ENCODE peak calls at places on chromosomes 16 and 17, in four cellular contexts. I is H9, J is H1, P is IMR-90. H is an unnamed sample.

GRCh38 chr17:48868916-48869500 is 23.6 kb upstream of the ATP5MC1 start:
- DNase-seq in I (no peak), P (no peak), J (no peak), H (no peak)

GRCh38 chr17:75854881-75855309 is 240 bp downstream of the WBP2 start:
- DNase-seq in J (no peak), P (no peak), I (no peak), H (no peak)

GRCh38 chr16:12283596-12283995 is 307.1 kb downstream of the SNX29 start:
- DNase-seq in P (no peak), I (no peak), J (no peak), H (no peak)

GRCh38 chr17:45299311-45299710 is 17.5 kb downstream of the MAP3K14 start:
- DNase-seq in P (no peak), J (no peak), I (no peak), H (no peak)

GRCh38 chr17:44919411-44919810 is 4.1 kb upstream of the GFAP start:
- DNase-seq in I (peak; percentile 21), J (no peak), P (no peak), H (no peak)

GRCh38 chr17:57455063-57455914 is 199.0 kb downstream of the MSI2 start:
- DNase-seq in J (no peak), I (no peak), P (peak; percentile 57), H (no peak)

GRCh38 chr17:42675984-42676423 is 790 bp downstream of the PLEKHH3 start:
- DNase-seq in I (peak; percentile 64), P (peak; percentile 45), J (no peak), H (peak; percentile 67)

GRCh38 chr16:56695246-56695645 is 13.0 kb downstream of the MT1X start:
- DNase-seq in J (no peak), P (no peak), I (no peak), H (no peak)

GRCh38 chr17:58574025-58574424 is 59.6 kb upstream of the MTMR4 start:
- DNase-seq in J (no peak), I (no peak), P (no peak), H (no peak)

GRCh38 chr16:2447920-2448583 is 11.9 kb upstream of the TEDC2 start:
- DNase-seq in J (no peak), I (no peak), P (peak; percentile 61), H (no peak)

GRCh38 chr16:86836503-86837125 is 258.3 kb downstream of the FOXL1 start:
- DNase-seq in I (no peak), P (peak; percentile 93), J (no peak), H (no peak)

GRCh38 chr17:16463341-16464000 is 28.5 kb downstream of the LRRC75A start:
- DNase-seq in J (no peak), I (peak; percentile 66), P (peak; percentile 59), H (no peak)

GRCh38 chr16:29644973-29645698 is 17.9 kb upstream of the SPN start:
- DNase-seq in P (no peak), I (no peak), J (no peak), H (no peak)

GRCh38 chr16:12629271-12629670 is 174.4 kb downstream of the CPPED1 start:
- DNase-seq in I (no peak), P (no peak), J (no peak), H (no peak)

GRCh38 chr16:68790130-68790761 is 53.1 kb upstream of the TANGO6 start:
- DNase-seq in I (no peak), P (peak; percentile 69), J (no peak), H (peak; percentile 45)

GRCh38 chr17:2028234-2028614 is 1.7 kb upstream of the DPH1 start:
- DNase-seq in P (no peak), J (no peak), I (no peak), H (no peak)

GRCh38 chr16:25020112-25020591 is 5.0 kb upstream of the ARHGAP17 start:
- DNase-seq in I (no peak), J (no peak), P (no peak), H (no peak)
- H4K5ac ChIP-seq in I (no peak overlapping the region), J (no peak overlapping the region), P (no peak overlapping the region), H (no peak overlapping the region)

GRCh38 chr16:70701998-70702397 is 16.1 kb upstream of the MTSS2 start:
- DNase-seq in J (no peak), I (no peak), P (no peak), H (no peak)

GRCh38 chr16:70704586-70704985 is 18.7 kb upstream of the MTSS2 start:
- DNase-seq in P (no peak), I (no peak), J (no peak), H (no peak)

GRCh38 chr16:70703835-70704381 is 18.1 kb upstream of the MTSS2 start:
- DNase-seq in P (no peak), I (no peak), J (no peak), H (no peak)

GRCh38 chr16:70702624-70703023 is 16.8 kb upstream of the MTSS2 start:
- DNase-seq in P (no peak), I (no peak), J (no peak), H (no peak)

GRCh38 chr16:70703041-70703834 is 17.4 kb upstream of the MTSS2 start:
- DNase-seq in I (peak; percentile 68), J (no peak), P (peak; percentile 94), H (peak; percentile 88)
- H2BK120ac ChIP-seq in I (no peak overlapping the region), J (no peak overlapping the region), P (peak overlapping the region; percentile 99), H (no peak overlapping the region)

GRCh38 chr17:31697838-31698237 is 161.2 kb downstream of the COPRS start:
- DNase-seq in J (peak; percentile 16), P (no peak), I (no peak), H (peak; percentile 67)

GRCh38 chr17:31696184-31696602 is 162.9 kb downstream of the COPRS start:
- DNase-seq in J (peak; percentile 49), P (peak; percentile 88), I (peak; percentile 60), H (peak; percentile 88)

GRCh38 chr17:31695456-31696090 is 163.5 kb downstream of the COPRS start:
- DNase-seq in I (no peak), J (no peak), P (peak; percentile 50), H (no peak)

GRCh38 chr17:31698751-31699150 is 160.3 kb downstream of the COPRS start:
- DNase-seq in P (no peak), I (no peak), J (peak; percentile 16), H (no peak)

DNA sequence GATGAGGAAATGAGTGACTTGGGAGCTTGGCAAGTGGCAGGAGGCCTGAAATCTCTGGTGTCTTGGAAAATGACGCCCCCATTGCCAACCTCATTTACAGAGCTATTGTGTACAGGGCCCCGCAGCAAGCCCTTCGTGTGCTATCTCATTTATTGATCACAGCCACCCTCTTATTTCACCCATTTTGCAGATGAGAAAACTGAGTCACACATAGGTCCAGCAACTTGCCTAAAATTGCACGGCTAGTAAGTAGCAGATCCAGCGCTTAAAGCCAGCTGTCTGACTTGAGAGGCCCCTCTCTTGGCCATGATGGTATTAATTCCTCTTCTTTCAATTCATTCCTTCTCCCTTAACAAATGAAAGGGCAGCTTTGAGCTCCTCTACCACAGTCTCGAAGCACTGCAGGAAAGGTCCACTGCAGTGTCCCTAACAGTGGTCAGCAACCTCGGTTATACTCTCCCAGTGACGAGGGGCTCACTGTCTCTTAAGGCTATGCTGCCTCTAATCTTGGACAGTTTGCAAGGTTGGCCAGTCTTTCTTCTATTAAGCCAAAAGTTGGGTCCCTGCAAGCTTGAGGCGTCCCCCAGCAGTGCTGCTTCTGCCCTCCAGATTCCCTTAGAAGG is 162.2 kb downstream of the COPRS start:
- DNase-seq in I (no peak), J (peak; percentile 29), P (no peak), H (no peak)
- H3K9ac ChIP-seq in I (no peak overlapping the region), J (no peak overlapping the region), P (no peak overlapping the region), H (no peak overlapping the region)

DNA sequence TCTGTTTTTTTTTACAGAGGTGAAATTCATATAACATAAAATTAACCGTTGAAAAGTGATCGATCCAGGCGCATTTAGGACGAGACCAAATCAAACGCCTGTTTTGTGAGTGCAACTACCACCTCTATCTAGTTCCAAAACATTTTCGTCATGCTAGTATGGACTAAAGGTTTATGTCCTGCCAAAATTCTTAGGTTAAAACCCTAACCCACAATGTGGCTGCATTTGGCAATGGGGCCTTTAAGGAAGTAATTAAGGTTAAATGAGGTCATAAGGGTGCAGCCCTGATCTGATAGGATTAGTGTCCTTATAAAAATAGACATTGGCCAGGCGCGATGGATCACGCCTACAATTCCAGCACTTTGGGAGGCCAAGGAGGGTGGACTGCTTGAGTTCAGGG is 32.8 kb upstream of the RCVRN start:
- DNase-seq in I (no peak), J (no peak), P (no peak), H (no peak)
- H4K5ac ChIP-seq in I (no peak overlapping the region), J (no peak overlapping the region), P (no peak overlapping the region), H (no peak overlapping the region)

DNA sequence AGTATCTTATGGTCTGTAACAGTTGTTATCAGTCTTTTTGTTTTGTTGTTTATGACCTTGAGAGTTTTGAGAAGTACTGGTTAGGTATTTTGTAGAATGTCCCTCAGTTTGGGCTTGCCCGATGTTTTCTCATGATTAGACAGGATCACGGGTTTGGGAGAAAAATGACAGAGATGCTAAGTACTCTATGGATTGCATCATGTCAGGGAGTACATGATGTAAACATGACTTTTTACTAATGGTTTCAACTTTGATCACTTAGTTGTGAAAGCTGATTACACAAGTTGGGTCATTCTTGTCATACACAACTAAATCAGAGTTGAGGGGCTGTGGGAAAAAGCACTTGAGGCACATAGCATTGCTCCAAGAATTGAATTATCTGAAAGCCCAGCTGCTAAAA is 94.7 kb upstream of the SIAH1 start:
- DNase-seq in P (peak; percentile 55), J (no peak), I (no peak), H (peak; percentile 23)
- H2BK120ac ChIP-seq in P (no peak overlapping the region), J (no peak overlapping the region), I (no peak overlapping the region), H (no peak overlapping the region)

GRCh38 chr17:49967205-49967604 is 1.8 kb upstream of the DLX4 start:
- DNase-seq in J (no peak), P (no peak), I (no peak), H (no peak)

GRCh38 chr17:49969134-49969759 is at the start of gene DLX4:
- DNase-seq in P (no peak), J (peak; percentile 81), I (peak; percentile 68), H (no peak)

GRCh38 chr17:49969794-49970389 is 902 bp downstream of the DLX4 start:
- DNase-seq in P (no peak), J (no peak), I (no peak), H (no peak)

GRCh38 chr17:49967621-49968379 is 1.2 kb upstream of the DLX4 start:
- DNase-seq in I (no peak), J (no peak), P (no peak), H (no peak)

GRCh38 chr17:49968380-49969133 is 433 bp upstream of the DLX4 start:
- DNase-seq in J (peak; percentile 96), P (peak; percentile 39), I (peak; percentile 97), H (peak; percentile 93)
- H3K9ac ChIP-seq in J (no peak overlapping the region), P (peak overlapping the region; percentile 35), I (no peak overlapping the region), H (peak overlapping the region; percentile 69)

H was measured in mesendoderm.